ENCODE peak calls at places on chromosomes 3 and 15, in ten cellular contexts. L is activated CD8-positive, alpha-beta memory T cell treated with anti-CD3 and anti-CD28 coated beads for 24 hours; E is NCI-H2171 treated with DMSO at 0.1 percent for 48 hours; Z is substantia nigra; W is nephron progenitor cell; N is SK-N-DZ; A is neural crest cell; D is K562; K is SW480; T is GM03348. V is an unnamed sample.

GRCh38 chr15:101250931-101251829 is 668 bp downstream of the CHSY1 start:
- DNase-seq in N (no peak), W (peak; percentile 71), K (peak; percentile 52), A (peak; percentile 40), D (peak; percentile 72), E (peak; percentile 60), T (peak; percentile 73), Z (no peak), L (peak; percentile 71), V (peak; percentile 44)

GRCh38 chr15:59360896-59361295 is 11.8 kb downstream of the MYO1E start:
- DNase-seq in E (no peak), W (no peak), Z (no peak), T (no peak), L (no peak), A (no peak), K (no peak), D (no peak), N (no peak), V (no peak)

GRCh38 chr3:130786306-130786705 is 39.7 kb upstream of the PIK3R4 start:
- DNase-seq in Z (no peak), D (no peak), E (no peak), A (no peak), K (no peak), W (no peak), L (no peak), N (no peak), T (no peak), V (no peak)

GRCh38 chr3:7546219-7546618 is 685.3 kb downstream of the GRM7 start:
- DNase-seq in W (no peak), A (no peak), K (no peak), E (no peak), N (peak; percentile 17), D (no peak), L (no peak), Z (no peak), T (no peak), V (no peak)

GRCh38 chr3:136957751-136958288 is at the start of gene IL20RB:
- DNase-seq in N (no peak), Z (no peak), K (peak; percentile 91), T (peak; percentile 88), A (no peak), W (no peak), L (no peak), D (no peak), E (no peak), V (no peak)

GRCh38 chr3:141793476-141794260 is 30.5 kb downstream of the GRK7 start:
- DNase-seq in D (peak; percentile 25), W (no peak), T (no peak), A (no peak), E (no peak), Z (no peak), N (no peak), K (no peak), L (no peak), V (no peak)

GRCh38 chr3:116474356-116475200 is 29.3 kb upstream of the LSAMP start:
- DNase-seq in T (no peak), D (no peak), W (peak; percentile 4), L (no peak), A (no peak), N (peak; percentile 64), E (peak; percentile 98), K (no peak), Z (no peak), V (no peak)

GRCh38 chr3:13771496-13771895 is 108.4 kb downstream of the WNT7A start:
- DNase-seq in D (no peak), Z (no peak), N (no peak), E (no peak), W (no peak), T (no peak), K (no peak), L (no peak), A (no peak), V (no peak)

GRCh38 chr3:128607710-128608048 is 42.9 kb downstream of the RPN1 start:
- DNase-seq in L (no peak), T (no peak), D (no peak), Z (no peak), K (no peak), E (no peak), A (no peak), N (no peak), W (no peak), V (no peak)

GRCh38 chr15:32786906-32787305 is 69.1 kb downstream of the GREM1 start:
- DNase-seq in T (no peak), L (no peak), N (no peak), E (no peak), A (no peak), Z (no peak), K (no peak), D (no peak), W (no peak), V (no peak)

GRCh38 chr15:79168922-79169322 is 78.3 kb upstream of the RASGRF1 start:
- DNase-seq in A (no peak), W (peak; percentile 37), N (peak; percentile 82), Z (peak; percentile 32), E (peak; percentile 76), D (no peak), K (peak; percentile 78), L (no peak), T (no peak), V (peak; percentile 15)

GRCh38 chr15:73873889-73874511 is 636 bp downstream of the TBC1D21 start:
- DNase-seq in Z (no peak), N (peak; percentile 41), E (peak; percentile 59), K (peak; percentile 51), T (peak; percentile 65), D (peak; percentile 57), A (peak; percentile 29), L (no peak), W (peak; percentile 31), V (peak; percentile 20)

GRCh38 chr3:19937459-19938362 is 3.7 kb upstream of the EFHB start:
- DNase-seq in E (no peak), A (no peak), N (no peak), T (no peak), W (no peak), Z (no peak), K (peak; percentile 28), D (peak; percentile 27), L (no peak), V (no peak)

GRCh38 chr3:189270248-189270832 is 98.6 kb downstream of the TPRG1 start:
- DNase-seq in E (peak; percentile 78), D (no peak), L (no peak), K (peak; percentile 85), A (peak; percentile 4), Z (peak; percentile 6), N (peak; percentile 83), T (peak; percentile 77), W (peak; percentile 40), V (peak; percentile 61)

GRCh38 chr3:160129459-160130061 is 95.7 kb upstream of the C3orf80 start:
- DNase-seq in K (peak; percentile 29), E (no peak), Z (no peak), N (no peak), T (peak; percentile 87), L (no peak), D (no peak), W (no peak), A (no peak), V (no peak)

GRCh38 chr3:67459796-67460195 is 194.6 kb downstream of the SUCLG2 start:
- DNase-seq in K (no peak), T (no peak), A (no peak), W (no peak), L (no peak), D (no peak), Z (no peak), E (no peak), N (no peak), V (no peak)

GRCh38 chr15:66514586-66514985 is 9.5 kb downstream of the ZWILCH start:
- DNase-seq in W (no peak), A (no peak), D (no peak), E (no peak), N (no peak), K (no peak), Z (no peak), L (no peak), T (no peak), V (no peak)

GRCh38 chr3:169455472-169455871 is 208.0 kb downstream of the MECOM start:
- DNase-seq in W (no peak), K (no peak), A (no peak), N (no peak), Z (no peak), T (no peak), E (no peak), D (no peak), L (no peak), V (no peak)

GRCh38 chr3:59769132-59769531 is 719.3 kb upstream of the CFAP20DC start:
- DNase-seq in W (no peak), E (peak; percentile 22), T (no peak), D (no peak), L (no peak), N (no peak), K (no peak), A (no peak), Z (no peak), V (no peak)

GRCh38 chr3:23904545-23904944 is 12.2 kb downstream of the NKIRAS1 start:
- DNase-seq in L (no peak), E (no peak), W (no peak), D (no peak), K (no peak), Z (no peak), A (no peak), N (no peak), T (no peak), V (no peak)

GRCh38 chr3:167882057-167882667 is 146.6 kb downstream of the SERPINI1 start:
- DNase-seq in Z (no peak), W (no peak), N (peak; percentile 66), D (peak; percentile 35), A (no peak), T (peak; percentile 47), L (no peak), E (peak; percentile 73), K (peak; percentile 85), V (no peak)

GRCh38 chr15:99453646-99454045 is 112.1 kb upstream of the MEF2A start:
- DNase-seq in E (no peak), A (no peak), Z (no peak), D (no peak), L (peak; percentile 49), K (no peak), W (no peak), N (peak; percentile 0), T (no peak), V (no peak)

GRCh38 chr3:51715231-51716058 is 8.6 kb downstream of the GRM2 start:
- DNase-seq in K (no peak), L (peak; percentile 40), N (no peak), D (no peak), T (no peak), Z (no peak), W (no peak), E (no peak), A (no peak), V (no peak)